ENCODE peak calls at places on chromosomes 4 and X, in five cellular contexts. Q is K562, A is SK-N-SH, F is HepG2, J is GM12878. Y is an unnamed sample.
A peak's percentile ranks its signal among the peaks of the same experiment; 100 is the strongest.

GRCh38 chrX:15146515-15146914 is 123.4 kb downstream of the ASB9 start:
- DNase-seq in Q (peak; percentile 41), A (peak; percentile 22), F (no peak), J (no peak), Y (no peak)

GRCh38 chr4:141587897-141588296 is 48.5 kb upstream of the IL15 start:
- DNase-seq in Q (no peak), A (no peak), F (no peak), J (no peak), Y (no peak)

GRCh38 chr4:7402526-7402925 is 32.2 kb downstream of the PSAPL1 start:
- DNase-seq in Q (no peak), A (no peak), F (no peak), J (no peak), Y (no peak)

GRCh38 chr4:16264798-16265197 is 38.5 kb upstream of the TAPT1 start:
- DNase-seq in Q (peak; percentile 30), A (peak; percentile 49), F (peak; percentile 36), J (peak; percentile 5), Y (peak; percentile 18)

GRCh38 chrX:138710866-138711331 is 618 bp downstream of the FGF13 start:
- DNase-seq in Q (no peak), A (no peak), F (no peak), J (no peak), Y (no peak)

GRCh38 chr4:48296330-48296729 is 26.7 kb upstream of the TEC start:
- DNase-seq in Q (no peak), A (no peak), F (no peak), J (no peak), Y (no peak)

GRCh38 chr4:177554966-177555574 is 112.8 kb upstream of the AGA start:
- DNase-seq in Q (peak; percentile 38), A (peak; percentile 40), F (no peak), J (no peak), Y (peak; percentile 14)

GRCh38 chrX:25021132-25021498 is 5.3 kb upstream of the ARX start:
- DNase-seq in Q (no peak), A (peak; percentile 39), F (no peak), J (no peak), Y (no peak)

GRCh38 chr4:20456416-20456815 is 204.7 kb downstream of the SLIT2 start:
- DNase-seq in Q (no peak), A (no peak), F (no peak), J (no peak), Y (no peak)

GRCh38 chr4:73653695-73654106 is 33.5 kb upstream of the RASSF6 start:
- DNase-seq in Q (peak; percentile 44), A (peak; percentile 38), F (peak; percentile 45), J (peak; percentile 43), Y (peak; percentile 5)

GRCh38 chr4:93152461-93152860 is 676.1 kb upstream of the ATOH1 start:
- DNase-seq in Q (no peak), A (no peak), F (no peak), J (no peak), Y (no peak)

DNA sequence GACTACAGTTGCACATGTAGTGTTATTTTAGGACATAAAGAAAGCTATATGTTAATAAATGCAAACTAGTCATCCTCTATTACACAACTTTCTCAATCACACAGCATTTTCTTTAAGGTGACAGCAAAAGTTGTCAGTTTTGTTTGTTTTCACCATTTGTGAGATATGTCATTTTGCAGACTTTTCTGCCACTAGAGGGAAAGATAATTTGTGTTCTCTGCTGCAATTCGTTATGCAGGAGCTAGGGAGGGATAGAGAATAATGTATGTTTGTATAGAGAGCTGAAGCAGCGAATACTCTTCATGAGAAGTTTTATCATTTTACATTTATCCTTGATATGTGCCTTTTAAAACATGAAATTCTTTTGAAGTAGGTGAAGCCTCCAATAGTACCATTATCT is 670.6 kb upstream of the ATOH1 start:
- DNase-seq in Q (no peak), A (no peak), F (no peak), J (no peak), Y (no peak)
- TF ChIP-seq JUND in Q (no peak), A (no peak), F (no peak), J (no peak), Y (no peak)

DNA sequence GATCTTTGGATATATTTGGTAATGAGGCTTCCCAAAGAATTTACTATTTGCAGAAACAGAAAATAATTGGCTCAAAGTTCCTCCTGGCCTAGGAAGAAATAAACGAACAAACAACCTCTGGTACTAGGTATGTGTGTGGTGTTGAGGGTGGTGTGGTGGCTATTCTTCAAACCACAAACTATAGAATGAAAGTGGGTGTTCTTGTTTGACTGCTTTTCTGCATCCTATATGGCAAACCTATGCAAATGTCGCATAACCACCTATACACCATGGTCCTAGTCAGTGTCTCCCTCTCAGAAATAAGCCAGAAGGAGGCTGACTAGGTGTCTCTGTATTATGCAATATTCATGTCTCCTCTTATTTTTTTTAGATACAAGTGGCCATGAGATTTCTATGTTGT is 106.6 kb upstream of the PCDH18 start:
- DNase-seq in Q (no peak), A (no peak), F (no peak), J (no peak), Y (peak; percentile 42)
- TF ChIP-seq JUND in Q (no peak), A (no peak), F (no peak), J (no peak), Y (no peak)

GRCh38 chr4:86452323-86452995 is 92.6 kb upstream of the MAPK10 start:
- DNase-seq in Q (no peak), A (no peak), F (no peak), J (no peak), Y (peak; percentile 37)
- TF ChIP-seq JUND in Q (no peak), A (no peak), F (no peak), J (no peak), Y (no peak)

GRCh38 chr4:152708806-152709205 is 29.0 kb upstream of the TMEM154 start:
- DNase-seq in Q (no peak), A (no peak), F (no peak), J (no peak), Y (no peak)

GRCh38 chr4:152704788-152705187 is 25.0 kb upstream of the TMEM154 start:
- DNase-seq in Q (no peak), A (no peak), F (no peak), J (no peak), Y (no peak)

GRCh38 chr4:152708361-152708760 is 28.6 kb upstream of the TMEM154 start:
- DNase-seq in Q (no peak), A (no peak), F (no peak), J (no peak), Y (peak; percentile 79)

GRCh38 chr4:152707632-152708031 is 27.8 kb upstream of the TMEM154 start:
- DNase-seq in Q (no peak), A (no peak), F (no peak), J (no peak), Y (no peak)

DNA sequence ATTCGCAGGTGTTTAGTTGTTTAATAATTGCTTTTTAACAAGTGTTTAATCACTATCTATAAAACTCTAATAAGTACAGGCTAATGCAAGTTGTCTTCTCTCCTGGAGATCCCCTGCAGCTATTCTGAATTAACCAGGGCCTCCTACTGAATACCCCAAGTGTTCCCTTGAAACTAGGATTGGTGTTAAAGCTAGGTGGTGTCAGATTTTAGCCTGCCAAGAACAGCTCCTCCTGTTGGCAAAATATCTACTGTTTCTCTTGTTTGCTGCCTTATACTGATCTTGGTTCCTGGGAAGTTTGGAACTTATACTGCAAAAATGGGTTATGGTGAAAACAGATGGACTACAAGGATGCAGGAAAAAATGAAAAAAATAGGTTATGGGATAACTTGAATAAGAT is 26.1 kb upstream of the TMEM154 start:
- DNase-seq in Q (no peak), A (no peak), F (no peak), J (no peak), Y (no peak)
- TF ChIP-seq JUND in Q (no peak), A (no peak), F (no peak), J (no peak), Y (no peak)

GRCh38 chrX:118839334-118839958 is 15.8 kb downstream of the ZCCHC12 start:
- DNase-seq in Q (peak; percentile 72), A (peak; percentile 90), F (peak; percentile 58), J (no peak), Y (peak; percentile 28)
- TF ChIP-seq JUND in Q (no peak), A (no peak), F (no peak), J (no peak), Y (no peak)